ENCODE peak calls at places on chromosomes 4 and X, in seven cellular contexts. N is heart left ventricle, F is tibial nerve, Q is astrocyte of the spinal cord, E is sigmoid colon, W is suprapubic skin, P is kidney epithelial cell. B is an unnamed sample.

GRCh38 chr4:92035666-92036065 is 268.1 kb upstream of the GRID2 start:
- DNase-seq in N (no peak), F (no peak), Q (no peak), E (no peak), W (no peak), P (no peak), B (no peak)

GRCh38 chrX:40108959-40109287 is 11.2 kb upstream of the BCOR start:
- DNase-seq in N (peak; percentile 86), F (no peak), Q (peak; percentile 80), E (peak; percentile 93), W (no peak), P (no peak), B (peak; percentile 79)

GRCh38 chr4:72319596-72319995 is 249.4 kb downstream of the ADAMTS3 start:
- DNase-seq in N (no peak), F (no peak), Q (peak; percentile 76), E (no peak), W (no peak), P (peak; percentile 83), B (peak; percentile 62)

GRCh38 chr4:119788334-119789266 is 160.0 kb upstream of the PDE5A start:
- DNase-seq in N (no peak), F (no peak), Q (no peak), E (no peak), W (no peak), P (no peak), B (no peak)

GRCh38 chr4:136863756-136864155 is 668.5 kb downstream of the PCDH18 start:
- DNase-seq in N (no peak), F (no peak), Q (peak; percentile 26), E (no peak), W (no peak), P (no peak), B (peak; percentile 27)

GRCh38 chr4:78710536-78710935 is 65.6 kb upstream of the BMP2K start:
- DNase-seq in N (no peak), F (no peak), Q (no peak), E (no peak), W (no peak), P (no peak), B (peak; percentile 12)

GRCh38 chr4:73019462-73020047 is 50.0 kb downstream of the COX18 start:
- DNase-seq in N (no peak), F (no peak), Q (peak; percentile 55), E (no peak), W (no peak), P (peak; percentile 7), B (peak; percentile 76)

GRCh38 chr4:39118034-39118658 is 56.1 kb downstream of the KLHL5 start:
- DNase-seq in N (no peak), F (no peak), Q (no peak), E (no peak), W (no peak), P (no peak), B (no peak)

GRCh38 chr4:44736900-44737299 is 10.5 kb upstream of the GNPDA2 start:
- DNase-seq in N (no peak), F (no peak), Q (no peak), E (no peak), W (no peak), P (no peak), B (no peak)

GRCh38 chr4:114980932-114981693 is 132.3 kb downstream of the NDST4 start:
- DNase-seq in N (no peak), F (no peak), Q (no peak), E (no peak), W (no peak), P (no peak), B (no peak)

GRCh38 chr4:128711361-128711760 is 98.1 kb upstream of the JADE1 start:
- DNase-seq in N (peak; percentile 36), F (no peak), Q (no peak), E (no peak), W (no peak), P (no peak), B (peak; percentile 28)

GRCh38 chr4:96009720-96010119 is 169.8 kb downstream of the PDHA2 start:
- DNase-seq in N (no peak), F (no peak), Q (peak; percentile 54), E (no peak), W (no peak), P (peak; percentile 21), B (peak; percentile 23)

GRCh38 chr4:171676555-171677215 is 136.5 kb upstream of the GALNTL6 start:
- DNase-seq in N (no peak), F (no peak), Q (no peak), E (no peak), W (no peak), P (no peak), B (no peak)

GRCh38 chr4:8192748-8193738 is 6.0 kb upstream of the SH3TC1 start:
- DNase-seq in N (peak; percentile 67), F (peak; percentile 51), Q (peak; percentile 50), E (no peak), W (no peak), P (peak; percentile 49), B (peak; percentile 48)

GRCh38 chr4:157664726-157665125 is 444.2 kb downstream of the GRIA2 start:
- DNase-seq in N (no peak), F (no peak), Q (peak; percentile 68), E (no peak), W (no peak), P (peak; percentile 9), B (peak; percentile 12)

GRCh38 chr4:162061214-162061613 is 102.6 kb downstream of the FSTL5 start:
- DNase-seq in N (no peak), F (no peak), Q (peak; percentile 43), E (no peak), W (no peak), P (peak; percentile 14), B (no peak)

GRCh38 chr4:137601924-137602323 is 69.6 kb upstream of the PCDH18 start:
- DNase-seq in N (no peak), F (no peak), Q (no peak), E (no peak), W (no peak), P (no peak), B (no peak)

GRCh38 chr4:7725951-7726350 is 213.7 kb downstream of the AFAP1 start:
- DNase-seq in N (no peak), F (no peak), Q (peak; percentile 22), E (no peak), W (no peak), P (no peak), B (no peak)

GRCh38 chr4:83109480-83110221 is 4.9 kb downstream of the PLAC8 start:
- DNase-seq in N (peak; percentile 40), F (no peak), Q (peak; percentile 20), E (peak; percentile 68), W (no peak), P (no peak), B (no peak)

GRCh38 chr4:15003891-15004700 is 1.8 kb downstream of the CPEB2 start:
- DNase-seq in N (peak; percentile 57), F (peak; percentile 27), Q (no peak), E (peak; percentile 72), W (peak; percentile 82), P (no peak), B (no peak)

GRCh38 chr4:15007201-15007600 is 4.9 kb downstream of the CPEB2 start:
- DNase-seq in N (no peak), F (no peak), Q (no peak), E (no peak), W (no peak), P (no peak), B (no peak)

GRCh38 chr4:15004701-15005301 is 2.5 kb downstream of the CPEB2 start:
- DNase-seq in N (peak; percentile 92), F (peak; percentile 81), Q (peak; percentile 75), E (peak; percentile 96), W (peak; percentile 93), P (no peak), B (peak; percentile 79)

GRCh38 chr4:15006416-15007024 is 4.2 kb downstream of the CPEB2 start:
- DNase-seq in N (no peak), F (no peak), Q (peak; percentile 55), E (no peak), W (no peak), P (no peak), B (peak; percentile 33)

GRCh38 chr4:15005474-15006115 is 3.3 kb downstream of the CPEB2 start:
- DNase-seq in N (no peak), F (no peak), Q (peak; percentile 50), E (no peak), W (no peak), P (no peak), B (no peak)
- H3K4me3 ChIP-seq in N (peak overlapping the region; percentile 77), F (peak overlapping the region; percentile 99), Q (peak overlapping the region; percentile 93), E (peak overlapping the region; percentile 99), W (peak overlapping the region; percentile 100), P (peak overlapping the region; percentile 95), B (peak overlapping the region; percentile 92)

DNA sequence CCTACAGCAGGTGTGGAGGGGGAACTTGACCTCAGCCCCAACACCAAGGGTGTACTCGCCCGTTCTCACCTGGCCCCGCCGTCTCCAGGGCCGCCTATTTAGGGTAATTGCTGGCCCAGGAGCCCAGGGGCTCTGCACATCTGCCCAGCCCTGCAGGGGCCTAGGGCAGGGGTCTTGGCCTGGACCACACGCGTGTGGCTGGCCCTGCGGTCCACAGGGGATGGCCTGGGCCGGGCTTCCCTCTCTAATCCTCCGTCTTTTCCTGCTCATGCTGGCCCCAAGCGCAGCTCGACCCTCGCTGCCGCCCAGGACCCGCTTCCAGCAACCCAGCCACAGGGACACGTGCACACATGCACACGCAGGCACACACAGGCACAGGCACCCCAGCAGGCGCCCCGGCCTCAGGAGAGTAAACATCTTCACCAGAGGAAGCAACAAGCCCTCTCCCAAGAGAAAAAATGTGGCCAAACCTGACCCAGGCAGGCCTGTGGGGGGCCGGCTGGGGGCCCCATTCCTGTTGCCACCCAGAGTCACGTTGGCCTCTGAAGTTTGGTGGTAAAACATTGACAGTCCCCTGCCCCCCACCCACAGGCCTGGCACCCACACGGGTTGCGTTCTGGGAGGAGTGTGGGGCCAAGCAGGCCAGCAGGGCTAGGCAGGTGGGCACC is 24.6 kb upstream of the FGFR3 start:
- DNase-seq in N (no peak), F (no peak), Q (no peak), E (no peak), W (no peak), P (no peak), B (no peak)
- H3K4me3 ChIP-seq in N (no peak overlapping the region), F (no peak overlapping the region), Q (no peak overlapping the region), E (no peak overlapping the region), W (peak overlapping the region; percentile 56), P (no peak overlapping the region), B (no peak overlapping the region)

DNA sequence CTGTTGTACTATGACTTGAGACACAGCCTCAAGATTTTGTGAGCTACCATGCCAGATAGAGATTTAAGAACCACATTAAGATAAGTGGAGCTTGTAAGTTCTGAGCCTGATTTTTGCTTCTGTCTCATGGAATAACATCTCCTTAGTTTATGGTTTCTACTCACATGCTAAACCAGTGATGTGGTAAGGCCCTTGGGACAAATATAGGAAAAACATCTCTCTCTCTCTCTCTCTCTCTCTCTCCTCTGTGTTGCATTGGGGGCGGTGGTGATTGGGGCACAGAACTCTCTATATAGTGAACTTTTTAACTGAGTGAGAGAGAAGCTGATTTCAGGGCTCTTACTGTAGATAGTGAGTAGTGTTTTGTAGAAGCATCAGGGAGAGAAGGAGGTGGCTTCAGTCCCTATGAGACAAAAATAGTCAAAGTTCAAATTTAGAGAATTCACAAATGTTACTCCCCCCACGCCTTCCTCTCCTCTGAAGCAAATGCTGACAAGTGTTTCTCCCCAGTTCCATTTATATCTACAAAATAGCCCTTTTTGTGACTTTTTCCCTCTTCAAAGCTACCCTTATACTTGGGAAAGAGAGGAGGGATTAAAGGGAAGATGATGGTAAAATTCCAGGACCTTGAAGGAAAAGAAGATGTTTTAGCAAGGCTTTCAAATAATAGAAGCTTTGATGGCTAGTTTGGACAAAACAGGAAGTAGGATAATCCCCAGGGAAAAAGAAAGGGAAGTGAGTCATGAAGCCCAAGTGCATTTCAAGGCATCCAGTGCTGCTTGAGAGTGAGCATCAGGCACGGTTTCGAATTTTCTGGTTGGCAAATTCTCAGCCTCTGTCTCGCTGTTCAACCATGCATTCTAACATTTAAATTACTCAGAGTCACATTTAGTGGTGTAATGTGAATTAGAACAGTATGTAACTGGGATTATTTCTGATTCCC is 134.3 kb upstream of the AP1S2 start:
- DNase-seq in N (no peak), F (no peak), Q (peak; percentile 66), E (no peak), W (no peak), P (peak; percentile 55), B (peak; percentile 84)
- H3K4me3 ChIP-seq in N (no peak overlapping the region), F (no peak overlapping the region), Q (no peak overlapping the region), E (no peak overlapping the region), W (no peak overlapping the region), P (no peak overlapping the region), B (no peak overlapping the region)

GRCh38 chr4:185039508-185040273 is 21.4 kb downstream of the HELT start:
- DNase-seq in N (peak; percentile 40), F (no peak), Q (peak; percentile 73), E (peak; percentile 71), W (no peak), P (peak; percentile 18), B (peak; percentile 81)
- H3K4me3 ChIP-seq in N (no peak overlapping the region), F (no peak overlapping the region), Q (no peak overlapping the region), E (no peak overlapping the region), W (no peak overlapping the region), P (no peak overlapping the region), B (peak overlapping the region; percentile 49)